ENCODE peak calls at places on chromosomes 3 and 15, in nine cellular contexts. K is nephron progenitor cell, J is fibroblast of the aortic adventitia, P is progenitor cell of endocrine pancreas, X is AG04450, W is cardiac muscle cell, B is spleen, L is NB4, C is lower lobe of right lung. U is an unnamed sample.

GRCh38 chr15:87645723-87646122 is 610.8 kb downstream of the NTRK3 start:
- DNase-seq in X (no peak), B (no peak), P (no peak), K (no peak), L (no peak), J (no peak), C (no peak), W (no peak), U (no peak)

GRCh38 chr15:32873292-32874114 is 155.7 kb downstream of the GREM1 start:
- DNase-seq in C (no peak), K (no peak), L (no peak), P (no peak), B (no peak), X (no peak), W (no peak), J (no peak), U (no peak)

GRCh38 chr15:101684384-101684783 is 32.2 kb upstream of the TM2D3 start:
- DNase-seq in P (no peak), J (peak), K (no peak), B (no peak), C (no peak), W (peak), X (peak), L (no peak), U (no peak)

GRCh38 chr3:4174760-4175159 is 128.4 kb upstream of the SETMAR start:
- DNase-seq in W (no peak), B (no peak), P (no peak), J (no peak), K (no peak), C (no peak), X (no peak), L (no peak), U (no peak)

GRCh38 chr15:31405200-31405929 is 78.7 kb downstream of the KLF13 start:
- DNase-seq in B (no peak), L (peak), P (no peak), J (peak), K (no peak), W (no peak), C (no peak), X (no peak), U (no peak)

GRCh38 chr3:116524455-116524854 is 79.2 kb upstream of the LSAMP start:
- DNase-seq in X (no peak), J (no peak), B (no peak), L (no peak), C (no peak), W (no peak), K (no peak), P (no peak), U (no peak)

GRCh38 chr3:8516047-8516671 is 14.5 kb downstream of the LMCD1 start:
- DNase-seq in K (no peak), L (no peak), P (no peak), B (no peak), C (no peak), W (no peak), J (no peak), X (no peak), U (no peak)

GRCh38 chr3:68116580-68116979 is 462.2 kb upstream of the SUCLG2 start:
- DNase-seq in W (no peak), L (no peak), B (no peak), C (no peak), J (no peak), P (no peak), X (no peak), K (no peak), U (no peak)

GRCh38 chr3:151305081-151305777 is 11.4 kb downstream of the GPR87 start:
- DNase-seq in B (no peak), K (no peak), L (no peak), J (peak), C (peak), W (no peak), P (peak), X (peak), U (no peak)

GRCh38 chr3:47016934-47017435 is 37.5 kb downstream of the NBEAL2 start:
- DNase-seq in K (no peak), W (no peak), C (no peak), B (no peak), L (peak), P (no peak), X (peak), J (peak), U (no peak)

GRCh38 chr15:51649659-51650521 is 27.3 kb upstream of the DMXL2 start:
- DNase-seq in K (peak), L (peak), C (no peak), P (peak), B (no peak), J (peak), X (peak), W (peak), U (no peak)

GRCh38 chr3:132352556-132353143 is 35.4 kb downstream of the ACP3 start:
- DNase-seq in C (no peak), W (peak), P (peak), L (peak), K (peak), J (peak), B (no peak), X (peak), U (no peak)

GRCh38 chr15:34514251-34514760 is 69.1 kb downstream of the GOLGA8B start:
- DNase-seq in B (peak), W (peak), X (no peak), C (peak), P (peak), K (peak), L (peak), J (peak), U (no peak)

GRCh38 chr3:98763076-98763475 is at the start of gene ST3GAL6:
- DNase-seq in X (no peak), W (no peak), P (no peak), B (peak), C (peak), L (peak), K (no peak), J (peak), U (no peak)

GRCh38 chr15:52790166-52790708 is at the start of gene ONECUT1:
- DNase-seq in J (peak), C (peak), B (peak), L (peak), X (no peak), W (peak), P (peak), K (peak), U (no peak)

GRCh38 chr15:47870956-47871625 is 153.8 kb downstream of the SEMA6D start:
- DNase-seq in K (no peak), B (no peak), J (peak), X (no peak), W (no peak), L (no peak), P (no peak), C (no peak), U (no peak)

GRCh38 chr3:30458781-30459180 is 147.6 kb upstream of the TGFBR2 start:
- DNase-seq in B (no peak), X (no peak), W (no peak), C (no peak), P (no peak), L (no peak), J (no peak), K (no peak), U (no peak)

GRCh38 chr3:143644370-143645089 is 203.7 kb downstream of the SLC9A9 start:
- DNase-seq in B (no peak), C (peak), X (peak), L (peak), K (peak), W (peak), P (peak), J (peak), U (no peak)

GRCh38 chr3:185153861-185154629 is 1.2 kb upstream of the C3orf70 start:
- DNase-seq in B (no peak), K (no peak), X (no peak), C (no peak), L (no peak), W (no peak), P (no peak), J (no peak), U (no peak)

GRCh38 chr3:122952509-122952908 is 75.1 kb downstream of the SEMA5B start:
- DNase-seq in K (no peak), L (peak), W (no peak), B (no peak), J (peak), C (no peak), X (no peak), P (no peak), U (no peak)

GRCh38 chr3:188241072-188241471 is 87.1 kb downstream of the LPP start:
- DNase-seq in X (no peak), P (no peak), C (no peak), B (no peak), W (peak), J (no peak), L (no peak), K (no peak), U (no peak)

GRCh38 chr3:33358172-33358781 is 81.0 kb downstream of the FBXL2 start:
- DNase-seq in J (no peak), P (no peak), W (no peak), B (no peak), X (no peak), L (no peak), C (no peak), K (no peak), U (no peak)

GRCh38 chr3:22960326-22960984 is 242.7 kb upstream of the UBE2E2 start:
- DNase-seq in L (peak), B (no peak), J (peak), P (no peak), X (no peak), K (peak), W (peak), C (no peak), U (no peak)

GRCh38 chr15:67839358-67839928 is 402 bp downstream of the RNU6-1 start:
- DNase-seq in C (no peak), X (no peak), J (peak), B (peak), L (peak), P (no peak), K (no peak), W (no peak), U (no peak)

GRCh38 chr3:136804164-136804563 is 14.8 kb upstream of the SLC35G2 start:
- DNase-seq in B (no peak), L (no peak), W (no peak), C (no peak), X (no peak), K (no peak), P (no peak), J (no peak), U (no peak)

GRCh38 chr3:10553586-10554235 is 48.3 kb upstream of the ATP2B2 start:
- DNase-seq in J (no peak), P (no peak), B (no peak), W (no peak), K (peak), X (no peak), L (peak), C (no peak), U (peak)

GRCh38 chr3:32780735-32781210 is 37.0 kb upstream of the TRIM71 start:
- DNase-seq in L (peak), C (peak), J (peak), W (peak), P (peak), K (peak), X (no peak), B (peak), U (peak)

GRCh38 chr3:124826703-124827102 is 60.5 kb downstream of the ITGB5 start:
- DNase-seq in P (no peak), X (peak), C (no peak), W (no peak), L (no peak), B (no peak), J (peak), K (no peak), U (no peak)

GRCh38 chr3:186216903-186217819 is 108.3 kb upstream of the ETV5 start:
- DNase-seq in J (no peak), C (no peak), P (no peak), W (no peak), L (no peak), X (no peak), K (no peak), B (no peak), U (no peak)

GRCh38 chr15:38370079-38370478 is 83.8 kb upstream of the FAM98B start:
- DNase-seq in B (no peak), J (no peak), C (no peak), W (no peak), K (no peak), P (no peak), L (no peak), X (no peak), U (no peak)

GRCh38 chr3:139260793-139261736 is 82.8 kb upstream of the MRPS22 start:
- DNase-seq in P (no peak), K (no peak), L (no peak), W (no peak), J (no peak), C (no peak), B (peak), X (no peak), U (peak)

GRCh38 chr3:184738982-184739381 is 27.1 kb upstream of the MAGEF1 start:
- DNase-seq in X (no peak), K (no peak), B (peak), W (no peak), P (no peak), J (no peak), L (no peak), C (no peak), U (no peak)

GRCh38 chr3:8642001-8642400 is 2.6 kb downstream of the SSUH2 start:
- DNase-seq in X (no peak), B (no peak), K (no peak), C (no peak), W (no peak), L (no peak), J (no peak), P (no peak), U (no peak)

GRCh38 chr3:122283796-122284445 is 41.1 kb upstream of the CSTA start:
- DNase-seq in W (no peak), L (no peak), K (no peak), C (no peak), J (no peak), P (no peak), X (no peak), B (no peak), U (no peak)

GRCh38 chr3:112354642-112355333 is 21.8 kb downstream of the CD200 start:
- DNase-seq in K (no peak), X (no peak), J (no peak), C (no peak), L (no peak), B (no peak), W (no peak), P (no peak), U (no peak)

GRCh38 chr3:152405915-152406802 is 137.4 kb downstream of the MBNL1 start:
- DNase-seq in W (no peak), K (peak), C (no peak), J (peak), P (no peak), L (peak), B (no peak), X (peak), U (no peak)

GRCh38 chr3:53881691-53882593 is at the start of gene ACTR8:
- DNase-seq in L (peak), P (peak), B (peak), W (peak), X (peak), J (peak), C (peak), K (peak), U (peak)
- TF ChIP-seq CTCF in L (no peak), P (peak), B (no peak), W (no peak), X (peak), J (no peak), C (peak), K (no peak), U (peak)

GRCh38 chr3:157087398-157088132 is 72.4 kb downstream of the CCNL1 start:
- DNase-seq in J (peak), P (no peak), L (no peak), C (no peak), B (no peak), W (no peak), X (no peak), K (no peak), U (no peak)

GRCh38 chr3:157086775-157087174 is 73.2 kb downstream of the CCNL1 start:
- DNase-seq in X (no peak), W (no peak), C (no peak), J (no peak), P (no peak), K (no peak), L (no peak), B (no peak), U (no peak)

GRCh38 chr3:157089455-157090221 is 70.3 kb downstream of the CCNL1 start:
- DNase-seq in X (no peak), C (peak), P (no peak), K (no peak), J (peak), B (no peak), L (no peak), W (peak), U (no peak)

GRCh38 chr3:157088133-157088488 is 71.8 kb downstream of the CCNL1 start:
- DNase-seq in K (no peak), P (no peak), J (no peak), L (no peak), W (no peak), B (no peak), C (no peak), X (no peak), U (no peak)

DNA sequence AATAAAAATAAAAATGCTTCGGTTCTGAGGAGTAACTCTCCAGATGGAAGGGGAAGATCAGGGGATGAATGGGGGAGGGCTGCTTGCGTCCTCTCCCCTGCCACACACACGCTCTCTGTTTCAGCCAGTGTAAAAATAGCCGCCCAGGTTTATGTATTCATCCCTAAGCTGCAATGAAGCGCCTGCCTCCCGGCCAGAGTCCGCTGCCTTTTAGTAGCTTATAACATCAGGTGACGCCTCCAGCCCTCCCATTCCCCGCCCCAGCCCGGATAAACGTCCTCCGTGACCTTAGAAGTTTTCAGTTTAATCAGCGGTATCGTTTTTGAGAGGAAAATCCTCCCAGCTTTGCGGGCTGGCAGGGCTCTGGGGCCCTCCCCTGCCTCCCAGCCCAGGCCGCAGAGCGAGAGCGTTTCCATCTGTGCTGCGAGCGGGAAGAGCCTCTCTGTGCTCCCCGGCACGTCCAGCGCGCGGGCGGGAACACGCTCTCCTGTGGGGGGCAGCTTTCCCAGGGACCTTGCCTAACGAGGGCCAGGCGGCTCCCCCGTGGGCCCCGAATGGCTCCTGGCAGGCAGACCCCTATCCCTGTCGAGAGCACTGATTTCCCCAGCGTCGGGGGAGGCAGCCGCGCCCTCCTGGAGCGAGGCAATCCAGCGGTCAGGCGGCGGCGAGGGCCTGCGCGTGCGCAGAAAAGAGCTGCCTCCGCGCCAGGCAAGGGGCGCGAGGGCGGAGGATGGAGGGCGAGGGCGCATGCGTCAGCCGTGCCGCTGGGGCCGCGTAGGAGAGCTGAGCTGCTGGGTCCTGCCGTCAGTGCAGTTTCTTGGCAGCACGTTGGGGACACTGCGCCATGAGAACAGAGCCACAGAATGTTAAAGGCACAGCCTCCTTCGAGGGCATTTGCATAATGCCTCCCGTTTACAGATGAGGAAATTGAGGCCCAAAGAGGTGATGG is 71.2 kb downstream of the CCNL1 start:
- DNase-seq in P (peak), W (peak), K (peak), B (peak), J (peak), C (peak), X (peak), L (peak), U (peak)
- TF ChIP-seq CTCF in P (no peak), W (peak), K (no peak), B (no peak), J (no peak), C (peak), X (no peak), L (no peak), U (peak)

DNA sequence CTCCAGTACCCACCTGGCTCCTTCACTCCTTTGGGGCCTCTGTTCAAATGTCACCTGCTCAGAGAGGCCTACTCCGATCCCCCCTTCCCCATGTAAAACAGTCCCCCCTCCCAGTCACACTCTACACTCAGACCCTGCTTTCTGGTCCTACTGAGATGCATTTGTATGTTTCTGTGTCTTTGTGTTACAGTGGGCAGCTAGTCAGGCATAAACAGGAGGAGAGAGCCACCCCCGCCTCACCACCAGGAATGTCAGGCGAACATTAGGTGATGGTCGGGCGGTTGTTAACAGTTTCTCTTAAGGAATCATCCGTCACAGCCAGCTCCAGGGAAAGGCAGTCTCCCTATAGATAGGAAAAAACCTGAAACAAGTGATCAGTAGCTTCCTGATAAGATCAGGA is 53.8 kb upstream of the CA12 start:
- DNase-seq in W (no peak), J (no peak), L (no peak), K (no peak), P (no peak), B (no peak), X (no peak), C (no peak), U (no peak)
- TF ChIP-seq CTCF in W (no peak), J (no peak), L (no peak), K (no peak), P (no peak), B (no peak), X (no peak), C (no peak), U (no peak)

GRCh38 chr3:14113964-14114667 is 10.6 kb downstream of the CHCHD4 start:
- DNase-seq in K (no peak), C (no peak), X (no peak), W (no peak), P (no peak), B (no peak), L (no peak), J (no peak), U (no peak)
- TF ChIP-seq CTCF in K (no peak), C (no peak), X (peak), W (no peak), P (peak), B (no peak), L (peak), J (no peak), U (peak)

GRCh38 chr3:141779667-141780066 is 16.5 kb downstream of the GRK7 start:
- DNase-seq in X (no peak), L (no peak), K (no peak), W (no peak), B (no peak), J (no peak), C (no peak), P (no peak), U (no peak)

GRCh38 chr3:141784096-141784495 is 20.9 kb downstream of the GRK7 start:
- DNase-seq in X (no peak), J (no peak), L (no peak), W (no peak), C (no peak), B (no peak), K (no peak), P (no peak), U (no peak)

GRCh38 chr3:141783632-141784031 is 20.4 kb downstream of the GRK7 start:
- DNase-seq in K (no peak), B (no peak), C (no peak), L (no peak), W (no peak), P (no peak), X (no peak), J (no peak), U (no peak)

GRCh38 chr3:141777957-141778813 is 15.0 kb downstream of the GRK7 start:
- DNase-seq in C (no peak), B (no peak), L (no peak), X (no peak), J (no peak), P (no peak), K (no peak), W (no peak), U (no peak)

GRCh38 chr3:141782386-141782932 is 19.3 kb downstream of the GRK7 start:
- DNase-seq in C (no peak), X (no peak), W (no peak), J (peak), P (no peak), K (no peak), L (no peak), B (no peak), U (no peak)
- TF ChIP-seq CTCF in C (no peak), X (no peak), W (peak), J (peak), P (no peak), K (no peak), L (no peak), B (no peak), U (no peak)

U was measured in type B pancreatic cell.